ENCODE peak calls at places on chromosome 9, in seven cellular contexts. M is BJ, J is epithelial cell of esophagus, N is GM23338, Q is cardiac muscle cell, A is psoas muscle, T is tibial nerve. V is an unnamed sample.

GRCh38 chr9:31582071-31582470 is 802.4 kb upstream of the ACO1 start:
- DNase-seq in M (no peak), J (no peak), N (no peak), Q (no peak), A (no peak), T (no peak), V (no peak)

GRCh38 chr9:131971482-131972074 is 108.1 kb downstream of the MED27 start:
- DNase-seq in M (no peak), J (no peak), N (no peak), Q (no peak), A (no peak), T (no peak), V (no peak)

GRCh38 chr9:94799578-94800264 is 73.2 kb downstream of the AOPEP start:
- DNase-seq in M (no peak), J (peak; percentile 56), N (no peak), Q (peak; percentile 79), A (no peak), T (no peak), V (no peak)

GRCh38 chr9:24602687-24603352 is 57.1 kb upstream of the IZUMO3 start:
- DNase-seq in M (no peak), J (peak; percentile 82), N (no peak), Q (no peak), A (no peak), T (no peak), V (no peak)

GRCh38 chr9:110116543-110116885 is 91.4 kb downstream of the C9orf152 start:
- DNase-seq in M (peak; percentile 90), J (peak; percentile 91), N (no peak), Q (peak; percentile 91), A (no peak), T (no peak), V (no peak)

GRCh38 chr9:129500166-129500862 is 120.6 kb downstream of the C9orf50 start:
- DNase-seq in M (no peak), J (no peak), N (peak; percentile 52), Q (peak; percentile 67), A (no peak), T (no peak), V (no peak)

GRCh38 chr9:37486616-37487544 is 1.1 kb downstream of the POLR1E start:
- DNase-seq in M (peak; percentile 88), J (peak; percentile 89), N (no peak), Q (peak; percentile 95), A (peak; percentile 54), T (peak; percentile 60), V (no peak)

GRCh38 chr9:136512651-136513066 is 29.8 kb upstream of the SEC16A start:
- DNase-seq in M (no peak), J (peak; percentile 55), N (peak; percentile 39), Q (peak; percentile 33), A (no peak), T (no peak), V (no peak)

GRCh38 chr9:14747116-14747515 is 24.6 kb upstream of the CER1 start:
- DNase-seq in M (no peak), J (peak; percentile 97), N (no peak), Q (no peak), A (no peak), T (no peak), V (no peak)

GRCh38 chr9:22079873-22080341 is 70.8 kb upstream of the CDKN2B start:
- DNase-seq in M (no peak), J (peak; percentile 96), N (no peak), Q (peak; percentile 94), A (no peak), T (peak; percentile 80), V (no peak)

GRCh38 chr9:106420511-106420944 is 442.4 kb upstream of the ZNF462 start:
- DNase-seq in M (peak; percentile 37), J (peak; percentile 52), N (no peak), Q (peak; percentile 30), A (no peak), T (no peak), V (peak; percentile 77)

GRCh38 chr9:127140842-127141675 is 18.6 kb upstream of the ANGPTL2 start:
- DNase-seq in M (no peak), J (no peak), N (no peak), Q (no peak), A (no peak), T (no peak), V (no peak)

GRCh38 chr9:133059623-133060022 is 2.2 kb upstream of the CEL start:
- DNase-seq in M (no peak), J (peak; percentile 54), N (no peak), Q (no peak), A (no peak), T (no peak), V (no peak)

GRCh38 chr9:128286435-128286834 is 10.4 kb downstream of the SWI5 start:
- DNase-seq in M (no peak), J (no peak), N (no peak), Q (peak; percentile 66), A (no peak), T (no peak), V (no peak)

GRCh38 chr9:33908749-33909148 is 91.8 kb downstream of the UBE2R2 start:
- DNase-seq in M (no peak), J (no peak), N (no peak), Q (no peak), A (no peak), T (no peak), V (no peak)

GRCh38 chr9:109992293-109992692 is 212.3 kb downstream of the PALM2AKAP2 start:
- DNase-seq in M (no peak), J (no peak), N (no peak), Q (no peak), A (no peak), T (no peak), V (no peak)

GRCh38 chr9:38017149-38017884 is 51.7 kb downstream of the SHB start:
- DNase-seq in M (no peak), J (peak; percentile 59), N (peak; percentile 97), Q (peak; percentile 59), A (peak; percentile 73), T (no peak), V (no peak)

GRCh38 chr9:117704024-117704575 is at the start of gene TLR4:
- DNase-seq in M (peak; percentile 55), J (peak; percentile 4), N (peak; percentile 16), Q (peak; percentile 90), A (peak; percentile 55), T (peak; percentile 70), V (peak; percentile 66)

GRCh38 chr9:136847827-136848392 is 1.3 kb upstream of the PHPT1 start:
- DNase-seq in M (no peak), J (peak; percentile 89), N (peak; percentile 86), Q (peak; percentile 90), A (peak; percentile 90), T (peak; percentile 83), V (no peak)

GRCh38 chr9:79080536-79080935 is 491.2 kb upstream of the TLE4 start:
- DNase-seq in M (no peak), J (no peak), N (no peak), Q (no peak), A (no peak), T (no peak), V (no peak)

GRCh38 chr9:77907581-77907980 is 124.0 kb downstream of the GNAQ start:
- DNase-seq in M (no peak), J (peak; percentile 49), N (no peak), Q (no peak), A (no peak), T (no peak), V (no peak)

GRCh38 chr9:130627896-130628792 is 36.2 kb upstream of the PRDM12 start:
- DNase-seq in M (no peak), J (no peak), N (no peak), Q (no peak), A (no peak), T (no peak), V (no peak)

GRCh38 chr9:70222354-70222753 is 36.4 kb upstream of the SMC5 start:
- DNase-seq in M (no peak), J (no peak), N (no peak), Q (no peak), A (no peak), T (no peak), V (no peak)

GRCh38 chr9:125074976-125075375 is 68.4 kb downstream of the SCAI start:
- DNase-seq in M (no peak), J (no peak), N (no peak), Q (peak; percentile 12), A (no peak), T (no peak), V (no peak)

DNA sequence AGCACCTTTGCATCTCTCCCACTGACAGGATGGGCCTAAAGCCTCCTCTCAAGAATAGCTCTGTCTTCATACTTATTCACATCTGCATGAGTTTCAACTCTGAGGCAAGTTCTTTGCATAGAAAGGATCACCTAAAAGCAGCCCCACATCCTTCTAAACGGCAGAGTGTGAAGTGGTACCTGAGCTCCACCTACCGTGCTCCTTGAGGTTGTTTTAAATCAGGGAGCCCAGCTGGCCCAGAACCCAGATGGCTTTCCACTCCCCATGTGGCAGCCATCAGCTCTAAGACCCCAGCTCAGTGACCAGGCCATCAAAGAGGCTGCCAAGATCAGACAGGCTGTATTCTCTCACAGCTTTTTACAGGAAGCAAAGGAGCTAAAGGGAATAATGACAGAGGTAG is 299.3 kb downstream of the RASEF start:
- DNase-seq in M (no peak), J (peak; percentile 24), N (peak; percentile 64), Q (no peak), A (no peak), T (no peak), V (no peak)
- TF ChIP-seq CTCF in M (no peak), J (peak; percentile 28), N (peak; percentile 71), Q (no peak), A (no peak), T (no peak), V (no peak)

GRCh38 chr9:18438300-18438925 is 35.5 kb upstream of the ADAMTSL1 start:
- DNase-seq in M (no peak), J (peak; percentile 21), N (peak; percentile 81), Q (peak; percentile 71), A (peak; percentile 13), T (peak; percentile 30), V (no peak)
- H3K4me3 ChIP-seq in M (peak overlapping the region; percentile 30), J (peak overlapping the region; percentile 19), N (peak overlapping the region; percentile 48), Q (no peak overlapping the region), A (peak overlapping the region; percentile 60), T (peak overlapping the region; percentile 37), V (peak overlapping the region; percentile 8)

DNA sequence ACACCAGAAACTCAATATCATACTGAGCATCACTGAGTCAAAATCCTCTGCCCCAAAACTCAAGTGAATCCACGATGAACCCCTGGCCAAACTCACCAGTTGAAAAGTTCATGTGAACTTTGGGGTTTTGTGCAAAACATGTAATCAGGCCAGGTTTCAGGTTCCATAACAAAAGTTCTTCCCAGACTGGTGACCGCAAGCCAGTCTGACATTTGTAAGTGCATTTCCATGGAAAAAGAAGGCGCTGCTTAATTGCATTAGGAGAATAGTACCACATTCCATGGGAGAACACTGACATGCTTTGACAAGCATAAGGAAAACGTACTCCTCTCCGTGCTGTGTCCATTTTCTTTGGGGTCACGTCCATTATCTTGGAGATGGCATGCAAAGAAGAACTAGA is 567.0 kb downstream of the BNC2 start:
- DNase-seq in M (no peak), J (no peak), N (no peak), Q (no peak), A (no peak), T (no peak), V (no peak)
- TF ChIP-seq CTCF in M (no peak), J (no peak), N (no peak), Q (no peak), A (no peak), T (no peak), V (no peak)

DNA sequence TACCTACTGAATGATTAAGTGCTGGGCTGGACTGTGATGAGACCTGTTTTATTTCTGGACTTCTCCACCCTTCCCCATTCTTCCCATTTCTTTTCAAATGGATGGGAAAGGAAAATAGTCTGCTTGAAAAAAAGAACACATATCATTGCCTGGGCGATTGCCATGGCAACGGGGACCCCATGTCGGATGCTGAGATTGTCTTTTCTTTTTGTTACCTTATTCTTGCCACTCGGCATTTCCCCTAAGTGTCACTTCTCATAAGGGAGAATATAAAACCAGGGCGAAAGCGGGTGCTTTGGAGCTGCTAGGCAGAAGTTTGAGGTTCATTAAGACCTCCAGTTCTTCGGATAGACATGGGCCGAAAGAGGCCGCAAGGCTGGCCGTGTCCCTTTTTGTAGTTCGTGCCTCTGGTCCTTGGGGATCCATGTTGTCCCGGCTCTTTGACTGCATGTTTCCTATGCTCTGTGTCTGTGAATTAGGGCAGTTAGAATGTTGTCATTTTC is 760 bp downstream of the FGD3 start:
- DNase-seq in M (no peak), J (no peak), N (no peak), Q (no peak), A (no peak), T (no peak), V (no peak)
- H3K4me3 ChIP-seq in M (no peak overlapping the region), J (peak overlapping the region; percentile 63), N (peak overlapping the region; percentile 66), Q (no peak overlapping the region), A (peak overlapping the region; percentile 72), T (no peak overlapping the region), V (no peak overlapping the region)